ENCODE peak calls at places on chromosomes 5 and 9, in four cellular contexts. P, E, I and B are unnamed samples.
A peak's percentile ranks its signal among the peaks of the same experiment; 100 is the strongest.

GRCh38 chr9:2489838-2490314 is 131.7 kb upstream of the VLDLR start:
- DNase-seq in P (peak; percentile 36), E (peak; percentile 66), I (no peak), B (no peak)

GRCh38 chr9:37942616-37943328 is 38.8 kb upstream of the SLC25A51 start:
- DNase-seq in P (no peak), E (no peak), I (no peak), B (no peak)

GRCh38 chr9:34145165-34145564 is 18.7 kb upstream of the DCAF12 start:
- DNase-seq in P (no peak), E (no peak), I (no peak), B (no peak)

GRCh38 chr9:35490910-35491465 is 1.1 kb downstream of the RUSC2 start:
- DNase-seq in P (no peak), E (no peak), I (no peak), B (no peak)

GRCh38 chr5:134465856-134466240 is 54.2 kb upstream of the CDKN2AIPNL start:
- DNase-seq in P (peak; percentile 87), E (peak; percentile 93), I (peak; percentile 65), B (peak; percentile 94)

GRCh38 chr5:134874831-134875655 is 872 bp downstream of the TXNDC15 start:
- DNase-seq in P (peak; percentile 68), E (peak; percentile 83), I (no peak), B (peak; percentile 54)

GRCh38 chr9:109868222-109868621 is 88.2 kb downstream of the PALM2AKAP2 start:
- DNase-seq in P (peak; percentile 16), E (no peak), I (no peak), B (no peak)

GRCh38 chr9:131876486-131876885 is 136.6 kb upstream of the RAPGEF1 start:
- DNase-seq in P (no peak), E (no peak), I (no peak), B (no peak)

GRCh38 chr9:112487799-112488345 is 1.2 kb downstream of the KIAA1958 start:
- DNase-seq in P (no peak), E (no peak), I (no peak), B (no peak)

GRCh38 chr5:56534102-56534501 is 281.2 kb upstream of the MAP3K1 start:
- DNase-seq in P (no peak), E (no peak), I (no peak), B (no peak)

GRCh38 chr9:109409998-109410397 is 88.1 kb downstream of the PTPN3 start:
- DNase-seq in P (no peak), E (peak; percentile 35), I (peak; percentile 24), B (no peak)

GRCh38 chr9:91256235-91256634 is 105.5 kb downstream of the AUH start:
- DNase-seq in P (no peak), E (no peak), I (no peak), B (no peak)

GRCh38 chr5:115685966-115686691 is 60.3 kb upstream of the TMED7 start:
- DNase-seq in P (no peak), E (peak; percentile 16), I (no peak), B (no peak)

GRCh38 chr9:109624901-109625300 is 126.8 kb upstream of the PTPN3 start:
- DNase-seq in P (no peak), E (no peak), I (no peak), B (no peak)

GRCh38 chr9:79000218-79001002 is 571.4 kb upstream of the TLE4 start:
- DNase-seq in P (no peak), E (no peak), I (no peak), B (no peak)

GRCh38 chr9:4137755-4138154 is 162.1 kb downstream of the GLIS3 start:
- DNase-seq in P (no peak), E (no peak), I (no peak), B (no peak)

GRCh38 chr9:5635390-5635789 is 6.5 kb downstream of the RIC1 start:
- DNase-seq in P (no peak), E (no peak), I (no peak), B (no peak)

GRCh38 chr9:88657893-88658292 is 122.9 kb downstream of the NXNL2 start:
- DNase-seq in P (no peak), E (peak; percentile 21), I (no peak), B (no peak)

GRCh38 chr9:99954841-99955240 is 48.4 kb downstream of the STX17 start:
- DNase-seq in P (no peak), E (no peak), I (no peak), B (no peak)

GRCh38 chr5:10453564-10453963 is 11.9 kb downstream of the ROPN1L start:
- DNase-seq in P (no peak), E (no peak), I (no peak), B (no peak)

GRCh38 chr5:14759744-14760547 is 95.4 kb downstream of the OTULIN start:
- DNase-seq in P (no peak), E (no peak), I (no peak), B (no peak)

GRCh38 chr9:36140086-36141084 is 3.9 kb downstream of the GLIPR2 start:
- DNase-seq in P (no peak), E (no peak), I (no peak), B (no peak)

GRCh38 chr9:69671291-69671903 is 774 bp downstream of the APBA1 start:
- DNase-seq in P (peak; percentile 9), E (no peak), I (no peak), B (peak; percentile 28)

GRCh38 chr5:181129601-181130000 is 1.4 kb downstream of the OR2V1 start:
- DNase-seq in P (no peak), E (no peak), I (no peak), B (no peak)

GRCh38 chr9:83476513-83476912 is 61.7 kb downstream of the FRMD3 start:
- DNase-seq in P (peak; percentile 50), E (no peak), I (no peak), B (no peak)

GRCh38 chr9:133168432-133168831 is 4.7 kb upstream of the GBGT1 start:
- DNase-seq in P (no peak), E (no peak), I (no peak), B (no peak)

GRCh38 chr5:143695941-143696340 is 116.0 kb upstream of the HMHB1 start:
- DNase-seq in P (no peak), E (no peak), I (no peak), B (no peak)

GRCh38 chr5:147857302-147858129 is 21.0 kb upstream of the SCGB3A2 start:
- DNase-seq in P (peak; percentile 42), E (peak; percentile 55), I (peak; percentile 53), B (peak; percentile 35)

GRCh38 chr9:134413890-134414731 is 87.9 kb downstream of the RXRA start:
- DNase-seq in P (peak; percentile 69), E (peak; percentile 84), I (no peak), B (no peak)

GRCh38 chr9:13078164-13078563 is 201.3 kb downstream of the MPDZ start:
- DNase-seq in P (no peak), E (no peak), I (no peak), B (no peak)

GRCh38 chr5:94188725-94189124 is 429.7 kb downstream of the KIAA0825 start:
- DNase-seq in P (no peak), E (no peak), I (no peak), B (no peak)

GRCh38 chr9:133647148-133647547 is 11.0 kb downstream of the DBH start:
- DNase-seq in P (no peak), E (no peak), I (no peak), B (no peak)

GRCh38 chr5:68698025-68698940 is 395.5 kb upstream of the SLC30A5 start:
- DNase-seq in P (no peak), E (no peak), I (no peak), B (no peak)

GRCh38 chr5:8585230-8586018 is 716.5 kb downstream of the MTRR start:
- DNase-seq in P (no peak), E (no peak), I (no peak), B (peak; percentile 5)

GRCh38 chr5:9437741-9438240 is 108.1 kb downstream of the SEMA5A start:
- DNase-seq in P (no peak), E (no peak), I (no peak), B (no peak)